ENCODE peak calls at places on chromosomes 7 and 10, in four cellular contexts. O is cardiac muscle cell; Q is stimulated activated naive B cell treated with anti-CD40 and anti-IgM and Interleukin-4, amounts not matched to agents 10 μg/mL and 1 μg/mL and 100 μg/mL, for 72 hours; B is epithelial cell of proximal tubule. W is an unnamed sample.

GRCh38 chr7:39295791-39296190 is 270.4 kb upstream of the YAE1 start:
- DNase-seq in O (no peak), Q (no peak), B (no peak), W (no peak)

GRCh38 chr10:52740913-52741675 is 31.5 kb downstream of the MBL2 start:
- DNase-seq in O (peak; percentile 60), Q (peak; percentile 31), B (no peak), W (peak; percentile 33)

GRCh38 chr7:1260236-1260635 is 27.6 kb downstream of the UNCX start:
- DNase-seq in O (no peak), Q (no peak), B (no peak), W (no peak)

GRCh38 chr7:151847136-151847535 is 29.8 kb downstream of the PRKAG2 start:
- DNase-seq in O (no peak), Q (no peak), B (no peak), W (no peak)

GRCh38 chr10:6140965-6141295 is 52.1 kb downstream of the RBM17 start:
- DNase-seq in O (no peak), Q (no peak), B (no peak), W (no peak)

GRCh38 chr10:87763086-87763861 is 54.8 kb downstream of the ATAD1 start:
- DNase-seq in O (no peak), Q (no peak), B (no peak), W (peak; percentile 84)

GRCh38 chr7:76016191-76016947 is 22.0 kb upstream of the TMEM120A start:
- DNase-seq in O (peak; percentile 19), Q (no peak), B (no peak), W (peak; percentile 73)

GRCh38 chr7:12518920-12519681 is 51.4 kb upstream of the SCIN start:
- DNase-seq in O (peak; percentile 25), Q (no peak), B (no peak), W (peak; percentile 20)

GRCh38 chr7:46108272-46108671 is 187.2 kb upstream of the IGFBP3 start:
- DNase-seq in O (no peak), Q (no peak), B (no peak), W (no peak)

GRCh38 chr10:35425596-35425995 is 89.3 kb downstream of the CCNY start:
- DNase-seq in O (no peak), Q (no peak), B (no peak), W (peak; percentile 68)

GRCh38 chr7:97971120-97971989 is 18.6 kb downstream of the OCM2 start:
- DNase-seq in O (peak; percentile 23), Q (no peak), B (peak; percentile 6), W (peak; percentile 33)

GRCh38 chr10:59971915-59972314 is 65.6 kb upstream of the CCDC6 start:
- DNase-seq in O (peak; percentile 9), Q (no peak), B (peak; percentile 73), W (peak; percentile 98)

GRCh38 chr7:66198461-66198860 is 6.7 kb upstream of the TPST1 start:
- DNase-seq in O (no peak), Q (no peak), B (no peak), W (no peak)

GRCh38 chr7:157703534-157704195 is 366.9 kb downstream of the DNAJB6 start:
- DNase-seq in O (no peak), Q (no peak), B (no peak), W (no peak)

GRCh38 chr7:27145167-27145883 is 1.8 kb upstream of the HOXA5 start:
- DNase-seq in O (no peak), Q (no peak), B (no peak), W (no peak)

GRCh38 chr7:157700237-157701005 is 363.6 kb downstream of the DNAJB6 start:
- DNase-seq in O (no peak), Q (no peak), B (no peak), W (no peak)

GRCh38 chr10:121070671-121071070 is 219.5 kb downstream of the WDR11 start:
- DNase-seq in O (no peak), Q (no peak), B (no peak), W (no peak)

GRCh38 chr7:130912086-130912909 is 178.3 kb upstream of the KLF14 start:
- DNase-seq in O (no peak), Q (no peak), B (no peak), W (peak; percentile 88)

GRCh38 chr7:124155400-124156022 is 122.6 kb upstream of the TMEM229A start:
- DNase-seq in O (peak; percentile 55), Q (no peak), B (no peak), W (peak; percentile 29)

GRCh38 chr10:28463676-28464395 is 69.1 kb upstream of the WAC start:
- DNase-seq in O (no peak), Q (no peak), B (no peak), W (no peak)

GRCh38 chr10:69004821-69005220 is 16.2 kb downstream of the KIFBP start:
- DNase-seq in O (no peak), Q (no peak), B (no peak), W (peak; percentile 63)

GRCh38 chr7:37633048-37633447 is 50.5 kb upstream of the GPR141 start:
- DNase-seq in O (no peak), Q (no peak), B (no peak), W (no peak)

GRCh38 chr10:69883256-69883655 is 81.5 kb downstream of the COL13A1 start:
- DNase-seq in O (no peak), Q (no peak), B (no peak), W (no peak)

GRCh38 chr7:87359366-87359765 is 13.9 kb downstream of the CROT start:
- DNase-seq in O (no peak), Q (no peak), B (peak; percentile 35), W (peak; percentile 71)